ENCODE peak calls at places on chromosomes 13 and 19, in four cellular contexts. W is ovary, I is astrocyte, F is neural progenitor cell. C is an unnamed sample. For H3K36me3, the result is how much of the 10 kb centered on the place peaks cover.

GRCh38 chr13:99819962-99820361 is 151.6 kb downstream of the ZIC5 start:
- DNase-seq in F (no peak), W (no peak), I (no peak), C (no peak)

GRCh38 chr19:54029930-54030490 is 33.7 kb downstream of the VSTM1 start:
- DNase-seq in W (peak), F (peak), I (no peak), C (peak)

GRCh38 chr13:91657283-91657682 is 258.9 kb downstream of the GPC5 start:
- DNase-seq in I (no peak), F (no peak), W (no peak), C (no peak)

GRCh38 chr13:47875206-47875605 is 125.9 kb downstream of the SUCLA2 start:
- DNase-seq in F (no peak), W (no peak), I (no peak), C (no peak)

GRCh38 chr13:109869312-109870237 is 83.2 kb upstream of the IRS2 start:
- DNase-seq in W (peak), F (no peak), I (peak), C (peak)

GRCh38 chr19:47020992-47021496 is 1.4 kb downstream of the NPAS1 start:
- DNase-seq in W (no peak), F (peak), I (no peak), C (no peak)

GRCh38 chr13:33931397-33931987 is 113.5 kb downstream of the RFC3 start:
- DNase-seq in W (no peak), F (peak), I (peak), C (peak)

GRCh38 chr13:79936368-79937136 is 404.4 kb downstream of the SPRY2 start:
- DNase-seq in F (no peak), I (peak), W (no peak), C (peak)

GRCh38 chr13:61838568-61838967 is 422.9 kb upstream of the PCDH20 start:
- DNase-seq in W (no peak), I (no peak), F (no peak), C (no peak)

GRCh38 chr19:18514800-18515682 is 6.8 kb downstream of the ELL start:
- DNase-seq in W (peak), F (no peak), I (no peak), C (peak)

GRCh38 chr13:32905063-32905863 is 111.0 kb upstream of the KL start:
- DNase-seq in F (no peak), I (peak), W (no peak), C (peak)

GRCh38 chr13:50941146-50941545 is 31.6 kb downstream of the RNASEH2B start:
- DNase-seq in F (no peak), I (no peak), W (no peak), C (no peak)

GRCh38 chr19:2816641-2817040 is 3.0 kb upstream of the ZNF554 start:
- DNase-seq in F (no peak), W (no peak), I (no peak), C (no peak)

GRCh38 chr19:17112700-17113099 is 37.1 kb downstream of the MYO9B start:
- DNase-seq in W (no peak), F (no peak), I (no peak), C (no peak)

GRCh38 chr19:41296323-41296935 is 13.5 kb upstream of the CCDC97 start:
- DNase-seq in F (no peak), I (no peak), W (no peak), C (peak)

GRCh38 chr13:90447735-90448103 is 899.8 kb upstream of the MIR17HG start:
- DNase-seq in I (peak), F (peak), W (no peak), C (peak)

GRCh38 chr19:14460935-14461334 is 14.2 kb downstream of the PTGER1 start:
- DNase-seq in I (no peak), F (no peak), W (no peak), C (no peak)

GRCh38 chr13:79735228-79735627 is 254.3 kb downstream of the NDFIP2 start:
- DNase-seq in W (no peak), F (no peak), I (peak), C (no peak)

GRCh38 chr19:14002571-14003278 is 3.4 kb downstream of the RFX1 start:
- DNase-seq in W (no peak), I (no peak), F (no peak), C (no peak)

GRCh38 chr13:77980592-77980991 is 62.0 kb upstream of the EDNRB start:
- DNase-seq in F (peak), W (no peak), I (peak), C (no peak)

GRCh38 chr19:13839193-13839937 is 37.6 kb upstream of the NANOS3 start:
- DNase-seq in I (peak), W (peak), F (peak), C (peak)

GRCh38 chr19:33374406-33374703 is 846 bp downstream of the CEBPG start:
- DNase-seq in F (peak), I (peak), W (no peak), C (peak)

GRCh38 chr13:102945324-102945815 is 99.5 kb downstream of the ERCC5 start:
- DNase-seq in F (no peak), W (no peak), I (no peak), C (no peak)

GRCh38 chr13:27053902-27054595 is 117.6 kb downstream of the USP12 start:
- DNase-seq in I (peak), W (no peak), F (no peak), C (peak)
- H3K4me3 ChIP-seq in I (no peak), W (no peak), F (no peak), C (no peak)

DNA sequence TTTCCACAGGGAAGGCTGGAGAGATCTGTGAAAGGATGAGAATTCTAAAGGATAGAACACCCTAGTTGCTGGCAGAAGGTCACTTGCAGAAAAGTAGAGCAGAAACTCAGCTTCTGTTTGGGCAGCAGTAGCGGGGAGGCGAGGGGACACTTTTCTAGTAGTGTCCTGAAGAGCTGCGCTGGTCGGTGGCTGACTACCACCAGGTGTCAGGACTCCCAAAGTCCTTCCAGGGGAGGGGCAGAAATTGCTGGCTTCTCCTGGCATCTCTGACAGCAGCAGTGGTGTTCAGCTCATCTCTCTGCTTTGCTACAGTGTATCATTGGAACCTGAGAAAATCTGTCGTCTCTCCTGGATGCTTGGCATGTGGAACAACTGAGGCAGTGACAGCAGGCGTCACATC is 120.9 kb downstream of the ZDHHC20 start:
- DNase-seq in I (no peak), W (no peak), F (peak), C (no peak)
- TF ChIP-seq CTCF in I (no peak), W (no peak), F (peak), C (no peak)

DNA sequence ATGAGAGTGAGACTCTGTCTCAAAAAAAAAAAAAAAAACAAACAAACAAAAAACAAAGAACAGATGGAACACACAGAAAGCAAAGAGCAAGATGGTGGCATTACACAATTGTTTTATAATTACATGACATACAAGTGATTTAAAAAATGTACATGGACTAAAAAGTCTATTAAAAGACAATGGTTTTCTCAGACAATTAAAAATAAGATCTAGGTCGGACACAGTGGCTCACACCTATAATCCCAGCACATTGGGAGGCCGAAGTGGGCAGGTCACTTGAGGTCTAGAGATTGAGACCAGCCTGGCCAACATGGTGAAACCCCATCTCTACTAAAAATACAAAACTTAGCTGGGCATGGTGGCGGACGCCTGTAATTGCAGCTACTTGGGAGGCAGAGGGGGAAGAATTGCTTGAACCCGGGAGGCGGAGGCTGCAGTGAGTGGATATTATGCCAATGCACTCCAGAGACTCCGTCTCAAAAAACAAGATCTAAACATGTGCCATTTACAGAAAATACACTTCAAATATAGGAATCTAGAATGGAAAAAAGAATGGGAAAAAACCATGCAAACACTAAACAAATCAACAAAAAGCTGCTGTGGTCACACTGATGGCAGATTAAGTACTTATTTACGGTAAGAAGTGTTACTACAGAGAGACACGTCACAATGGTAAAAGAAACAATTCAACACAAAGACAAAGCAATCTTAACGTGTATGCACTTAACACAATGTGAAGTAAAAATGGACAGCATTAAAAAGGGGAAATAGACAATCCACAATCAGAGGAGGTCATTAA is 26.7 kb downstream of the MIER2 start:
- DNase-seq in F (no peak), W (no peak), I (no peak), C (no peak)
- H3K36me3 ChIP-seq in F (under half), W (under half), I (under half), C (under half)

DNA sequence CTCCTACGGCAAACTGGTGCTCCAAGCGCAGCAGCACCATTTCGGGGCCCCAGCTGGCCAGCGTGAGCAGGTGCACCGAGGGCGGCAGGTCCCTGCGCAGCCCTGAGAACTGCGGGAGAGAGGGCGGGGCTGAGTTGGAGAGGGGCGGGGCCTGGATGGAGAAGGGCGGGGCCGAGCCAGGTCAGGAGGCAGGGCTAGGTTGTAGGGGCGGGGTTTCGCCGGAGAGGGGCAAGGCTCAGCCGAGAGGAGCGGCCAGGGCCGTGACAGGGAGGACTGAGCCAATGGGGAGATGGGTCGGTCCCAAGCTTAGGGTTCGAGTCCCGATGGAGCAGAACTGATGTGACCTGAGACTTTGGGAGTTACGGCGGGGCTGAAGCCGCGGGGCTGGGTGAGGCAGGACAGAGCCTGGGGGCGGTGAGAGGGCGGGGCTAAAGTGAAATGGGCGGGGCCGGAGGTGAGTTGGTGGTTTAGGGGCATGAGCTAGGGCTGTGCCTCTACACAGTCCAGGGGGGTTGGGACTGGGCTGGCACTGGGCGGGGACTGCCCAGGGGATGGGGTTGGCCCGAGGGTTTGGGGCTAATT is 19.0 kb downstream of the MAN2B1 start:
- DNase-seq in W (peak), F (peak), I (no peak), C (peak)
- H3K4me3 ChIP-seq in W (peak), F (no peak), I (no peak), C (peak)

DNA sequence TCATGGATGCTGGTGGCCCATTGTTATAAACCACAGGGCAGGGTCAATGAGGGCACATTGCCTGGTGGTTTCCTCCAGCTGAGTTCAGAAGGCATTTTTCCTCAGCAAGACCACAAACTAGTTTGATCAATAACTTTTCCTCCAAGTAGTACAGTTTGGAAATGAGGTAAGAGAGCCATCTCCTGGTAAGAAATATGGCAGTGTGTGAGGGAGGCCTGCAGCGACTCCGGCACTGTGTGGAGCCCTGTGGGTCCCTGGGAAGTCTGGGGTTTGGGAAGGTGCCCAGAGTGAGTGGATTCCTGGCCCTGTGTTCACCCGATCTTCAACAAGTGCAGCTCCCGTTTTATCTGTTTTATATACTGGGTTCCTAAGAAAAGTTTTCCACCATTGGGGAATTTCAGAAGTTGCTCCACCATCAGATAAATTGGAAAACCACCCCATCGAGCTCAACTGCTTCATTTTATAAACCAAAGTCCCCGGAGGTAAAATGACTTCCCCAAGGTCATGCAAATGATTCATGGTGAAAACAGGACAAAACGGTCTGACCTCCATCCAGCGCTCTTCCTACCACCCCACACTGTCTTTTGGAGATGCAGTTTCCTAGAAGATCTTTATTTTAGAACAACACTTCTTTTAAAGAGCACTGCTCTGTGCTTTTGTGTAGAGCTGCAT is 148.4 kb downstream of the KATNAL1 start:
- DNase-seq in W (peak), I (peak), F (no peak), C (no peak)
- TF ChIP-seq CTCF in W (no peak), I (peak), F (no peak), C (peak)

C was measured in bronchial epithelial cell.